ENCODE peak calls at places on chromosomes 6 and 20, in five cellular contexts. T, L, R, Q and H are unnamed samples.
A peak's percentile ranks its signal among the peaks of the same experiment; 100 is the strongest.

GRCh38 chr6:79391511-79391910 is 145.7 kb downstream of the LCA5 start:
- DNase-seq in T (no peak), L (no peak), R (no peak), Q (no peak), H (no peak)

GRCh38 chr20:25042531-25043498 is 15.1 kb downstream of the ACSS1 start:
- DNase-seq in T (peak; percentile 91), L (no peak), R (no peak), Q (no peak), H (no peak)

GRCh38 chr6:109483744-109484075 is 691 bp upstream of the ZBTB24 start:
- DNase-seq in T (no peak), L (no peak), R (no peak), Q (no peak), H (no peak)

GRCh38 chr6:30740993-30741784 is 1.3 kb downstream of the FLOT1 start:
- DNase-seq in T (peak; percentile 16), L (no peak), R (no peak), Q (peak; percentile 78), H (peak; percentile 55)

GRCh38 chr6:134676307-134677281 is 273.3 kb downstream of the ALDH8A1 start:
- DNase-seq in T (no peak), L (peak; percentile 95), R (no peak), Q (no peak), H (no peak)

GRCh38 chr20:51749674-51750036 is 18.5 kb downstream of the ATP9A start:
- DNase-seq in T (no peak), L (peak; percentile 54), R (no peak), Q (peak; percentile 84), H (peak; percentile 85)

GRCh38 chr20:39516964-39517363 is 554.8 kb downstream of the DHX35 start:
- DNase-seq in T (no peak), L (no peak), R (no peak), Q (no peak), H (no peak)

GRCh38 chr20:55069951-55070350 is 594.6 kb downstream of the DOK5 start:
- DNase-seq in T (no peak), L (no peak), R (no peak), Q (no peak), H (no peak)

GRCh38 chr20:33276303-33277113 is 6.5 kb upstream of the BPIFB1 start:
- DNase-seq in T (no peak), L (no peak), R (no peak), Q (no peak), H (no peak)